ENCODE peak calls at places on chromosomes 7 and 10, in six cellular contexts. E, I, X, H, B and O are unnamed samples.

GRCh38 chr7:128922496-128923410 is 12.2 kb upstream of the KCP start:
- DNase-seq in E (no peak), I (no peak), X (no peak), H (no peak), B (no peak), O (peak; percentile 25)

GRCh38 chr7:101216001-101216859 is 1.2 kb downstream of the PLOD3 start:
- DNase-seq in E (no peak), I (peak; percentile 14), X (peak; percentile 57), H (no peak), B (no peak), O (no peak)

GRCh38 chr7:22572292-22572691 is 72.3 kb upstream of the STEAP1B start:
- DNase-seq in E (no peak), I (no peak), X (no peak), H (no peak), B (no peak), O (no peak)

GRCh38 chr10:13839430-13839986 is 252.7 kb downstream of the PRPF18 start:
- DNase-seq in E (peak; percentile 87), I (peak; percentile 93), X (peak; percentile 95), H (no peak), B (no peak), O (no peak)

GRCh38 chr7:137975223-137975622 is 26.7 kb downstream of the CREB3L2 start:
- DNase-seq in E (no peak), I (peak; percentile 85), X (peak; percentile 50), H (no peak), B (no peak), O (no peak)

GRCh38 chr10:12588091-12588850 is 238.9 kb downstream of the CAMK1D start:
- DNase-seq in E (no peak), I (no peak), X (no peak), H (no peak), B (no peak), O (no peak)

GRCh38 chr7:95102662-95103061 is 195.3 kb downstream of the PPP1R9A start:
- DNase-seq in E (no peak), I (no peak), X (peak; percentile 12), H (no peak), B (no peak), O (no peak)

GRCh38 chr7:134297489-134297888 is 19.2 kb downstream of the SLC35B4 start:
- DNase-seq in E (no peak), I (no peak), X (no peak), H (no peak), B (no peak), O (no peak)

GRCh38 chr10:79445217-79445707 is at the start of gene ZCCHC24:
- DNase-seq in E (peak; percentile 75), I (no peak), X (peak; percentile 43), H (no peak), B (no peak), O (peak; percentile 75)

GRCh38 chr10:90288403-90288933 is 569.4 kb downstream of the HTR7 start:
- DNase-seq in E (peak; percentile 57), I (peak; percentile 61), X (peak; percentile 55), H (no peak), B (no peak), O (no peak)

DNA sequence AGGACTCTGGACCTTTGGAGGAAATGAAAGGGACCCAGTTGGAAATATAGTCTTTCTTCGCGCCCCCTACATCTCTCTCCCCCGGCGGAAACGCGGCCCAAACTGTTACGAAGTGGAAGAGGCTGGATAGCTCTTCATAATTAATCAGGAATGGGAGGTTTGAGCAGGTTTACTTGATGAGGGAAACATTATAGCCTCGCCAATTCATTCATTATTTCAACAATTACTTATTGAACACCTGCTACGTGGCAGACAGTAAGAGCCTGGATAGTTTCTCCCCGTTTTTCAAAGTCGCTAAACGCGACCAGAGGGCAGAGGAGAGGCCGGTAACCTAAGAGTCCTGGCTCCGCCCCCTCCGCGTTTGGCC is 210 bp upstream of the FBXL15 start:
- DNase-seq in E (peak; percentile 40), I (no peak), X (no peak), H (no peak), B (no peak), O (no peak)
- H2BK15ac ChIP-seq in E (no peak overlapping the region), I (peak overlapping the region; percentile 95), X (peak overlapping the region; percentile 68), H (no peak overlapping the region), B (peak overlapping the region; percentile 100), O (no peak overlapping the region)

GRCh38 chr7:139232893-139233292 is 1.9 kb downstream of the UBN2 start:
- DNase-seq in E (no peak), I (peak; percentile 51), X (peak; percentile 55), H (no peak), B (no peak), O (no peak)
- H2BK15ac ChIP-seq in E (no peak overlapping the region), I (no peak overlapping the region), X (no peak overlapping the region), H (no peak overlapping the region), B (no peak overlapping the region), O (no peak overlapping the region)

DNA sequence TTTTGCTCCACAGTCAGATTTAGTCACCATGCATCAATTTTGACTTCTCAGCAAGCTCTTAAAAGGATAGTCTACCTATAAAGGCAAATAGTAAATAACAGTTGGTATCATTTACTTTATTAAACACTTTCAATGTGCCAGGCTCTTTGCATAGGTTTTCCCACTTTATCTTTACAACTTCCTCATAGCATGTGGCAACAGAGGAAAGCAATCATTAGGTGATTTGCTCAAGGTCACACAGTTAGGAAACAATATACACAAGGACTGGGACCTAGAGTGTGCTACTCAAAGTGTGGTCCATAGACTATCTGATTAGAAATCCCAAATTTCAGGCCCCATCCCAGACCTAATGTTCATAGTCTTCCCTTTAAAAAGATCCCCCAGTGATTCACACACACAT is 212.3 kb downstream of the MTERF1 start:
- DNase-seq in E (no peak), I (no peak), X (no peak), H (no peak), B (no peak), O (no peak)
- H2BK15ac ChIP-seq in E (no peak overlapping the region), I (no peak overlapping the region), X (no peak overlapping the region), H (no peak overlapping the region), B (no peak overlapping the region), O (no peak overlapping the region)

GRCh38 chr7:98291717-98292116 is 10.2 kb downstream of the BRI3 start:
- DNase-seq in E (no peak), I (no peak), X (no peak), H (no peak), B (no peak), O (no peak)
- H2BK15ac ChIP-seq in E (no peak overlapping the region), I (no peak overlapping the region), X (no peak overlapping the region), H (no peak overlapping the region), B (no peak overlapping the region), O (no peak overlapping the region)

GRCh38 chr7:44320794-44321371 is 4.5 kb downstream of the CAMK2B start:
- DNase-seq in E (no peak), I (no peak), X (no peak), H (no peak), B (no peak), O (no peak)
- H2BK15ac ChIP-seq in E (no peak overlapping the region), I (no peak overlapping the region), X (no peak overlapping the region), H (peak overlapping the region; percentile 37), B (no peak overlapping the region), O (no peak overlapping the region)

DNA sequence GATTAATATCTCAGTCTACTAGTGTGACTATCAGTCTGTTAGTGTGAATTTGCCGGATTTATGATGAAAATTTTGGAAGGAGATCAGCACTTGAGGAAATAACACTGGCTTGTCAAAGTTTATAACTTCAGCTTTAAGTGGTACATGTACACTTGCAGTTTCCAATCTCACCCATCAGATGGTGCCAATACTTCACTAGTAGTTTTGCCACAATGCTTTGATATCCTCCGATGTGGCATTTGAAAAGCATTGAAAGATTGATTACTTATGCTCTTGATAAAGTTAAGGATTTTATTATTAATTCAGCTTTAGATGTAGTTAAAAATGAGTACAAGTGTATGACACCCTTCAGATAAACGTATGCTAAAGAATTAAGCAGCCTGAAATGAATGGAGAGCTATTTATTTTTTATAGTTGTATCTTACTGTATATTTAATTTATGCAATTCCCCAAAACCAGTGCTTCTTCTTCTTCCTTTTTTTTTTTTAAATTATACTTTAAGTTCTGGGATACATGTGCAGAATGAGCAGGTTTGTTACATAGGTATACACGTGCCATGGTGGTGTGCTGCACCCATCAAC is 98.2 kb downstream of the ANLN start:
- DNase-seq in E (peak; percentile 59), I (peak; percentile 68), X (peak; percentile 69), H (peak; percentile 42), B (no peak), O (no peak)
- H2BK15ac ChIP-seq in E (no peak overlapping the region), I (no peak overlapping the region), X (no peak overlapping the region), H (no peak overlapping the region), B (no peak overlapping the region), O (no peak overlapping the region)